ENCODE peak calls at places on chromosomes 4 and X, in nine cellular contexts. E is glutamatergic neuron; O is CD8-positive, alpha-beta T cell; R is AG10803; B is left ventricle myocardium inferior; F is cardiac muscle cell; J is transverse colon; Q is RWPE1; G is right lobe of liver. C is an unnamed sample.

GRCh38 chr4:188719794-188720193 is 580.6 kb downstream of the TRIML1 start:
- DNase-seq in E (no peak), O (no peak), R (no peak), B (no peak), F (no peak), J (no peak), Q (no peak), G (no peak), C (no peak)

GRCh38 chr4:8760561-8760960 is 111.1 kb downstream of the HMX1 start:
- DNase-seq in E (peak; percentile 12), O (no peak), R (no peak), B (no peak), F (no peak), J (no peak), Q (no peak), G (peak; percentile 49), C (no peak)

GRCh38 chr4:65023877-65024670 is 614.8 kb upstream of the TECRL start:
- DNase-seq in E (no peak), O (no peak), R (no peak), B (no peak), F (no peak), J (no peak), Q (no peak), G (no peak), C (no peak)

GRCh38 chr4:11739992-11740391 is 311.3 kb upstream of the HS3ST1 start:
- DNase-seq in E (no peak), O (no peak), R (no peak), B (no peak), F (no peak), J (no peak), Q (no peak), G (no peak), C (no peak)

GRCh38 chr4:168039593-168039992 is 52.7 kb upstream of the ANXA10 start:
- DNase-seq in E (no peak), O (no peak), R (no peak), B (no peak), F (no peak), J (no peak), Q (no peak), G (no peak), C (no peak)

GRCh38 chr4:3519468-3520264 is 12.6 kb downstream of the LRPAP1 start:
- DNase-seq in E (no peak), O (no peak), R (no peak), B (no peak), F (no peak), J (peak; percentile 3), Q (no peak), G (no peak), C (no peak)

GRCh38 chrX:66677430-66677829 is 38.6 kb upstream of the EDA2R start:
- DNase-seq in E (no peak), O (no peak), R (no peak), B (no peak), F (no peak), J (no peak), Q (no peak), G (no peak), C (no peak)

GRCh38 chr4:78766026-78766425 is 10.1 kb upstream of the BMP2K start:
- DNase-seq in E (no peak), O (no peak), R (peak; percentile 90), B (no peak), F (no peak), J (no peak), Q (no peak), G (no peak), C (no peak)

GRCh38 chr4:7516773-7517144 is 82.0 kb upstream of the PSAPL1 start:
- DNase-seq in E (no peak), O (no peak), R (no peak), B (peak; percentile 37), F (peak; percentile 89), J (no peak), Q (no peak), G (no peak), C (no peak)

GRCh38 chr4:62324215-62324614 is 1124.1 kb downstream of the ADGRL3 start:
- DNase-seq in E (no peak), O (no peak), R (no peak), B (peak; percentile 29), F (no peak), J (no peak), Q (no peak), G (no peak), C (no peak)

GRCh38 chr4:159010563-159011260 is 92.2 kb upstream of the RAPGEF2 start:
- DNase-seq in E (no peak), O (no peak), R (peak; percentile 96), B (peak; percentile 66), F (no peak), J (peak; percentile 67), Q (peak; percentile 34), G (peak; percentile 83), C (no peak)

GRCh38 chr4:71604785-71605184 is 179.1 kb downstream of the GC start:
- DNase-seq in E (no peak), O (no peak), R (no peak), B (no peak), F (no peak), J (no peak), Q (no peak), G (no peak), C (no peak)

GRCh38 chrX:82748901-82749505 is 759.1 kb upstream of the POU3F4 start:
- DNase-seq in E (no peak), O (no peak), R (no peak), B (no peak), F (no peak), J (no peak), Q (peak; percentile 1), G (no peak), C (no peak)

GRCh38 chr4:166842795-166843261 is 391.5 kb downstream of the SPOCK3 start:
- DNase-seq in E (no peak), O (no peak), R (no peak), B (no peak), F (no peak), J (no peak), Q (no peak), G (no peak), C (no peak)

GRCh38 chr4:158664806-158665205 is 6.9 kb downstream of the C4orf46 start:
- DNase-seq in E (no peak), O (no peak), R (no peak), B (no peak), F (no peak), J (no peak), Q (no peak), G (no peak), C (no peak)

GRCh38 chr4:107857741-107858140 is 33.0 kb downstream of the SGMS2 start:
- DNase-seq in E (no peak), O (no peak), R (no peak), B (no peak), F (no peak), J (no peak), Q (no peak), G (no peak), C (no peak)

GRCh38 chrX:112368371-112368770 is 285.8 kb upstream of the TRPC5 start:
- DNase-seq in E (no peak), O (no peak), R (no peak), B (no peak), F (no peak), J (no peak), Q (no peak), G (no peak), C (peak; percentile 14)
- TF ChIP-seq CTCF in E (peak; percentile 15), O (no peak), R (peak; percentile 31), B (no peak), F (no peak), J (no peak), Q (no peak), G (peak; percentile 27), C (peak; percentile 49)

GRCh38 chr4:88285235-88285505 is 809 bp upstream of the PPM1K start:
- DNase-seq in E (no peak), O (no peak), R (no peak), B (no peak), F (no peak), J (no peak), Q (peak; percentile 5), G (no peak), C (no peak)

GRCh38 chr4:88284378-88285234 is at the start of gene PPM1K:
- DNase-seq in E (peak; percentile 99), O (peak; percentile 99), R (peak; percentile 99), B (peak; percentile 100), F (peak; percentile 100), J (peak; percentile 99), Q (peak; percentile 96), G (peak; percentile 100), C (peak; percentile 99)

GRCh38 chr4:88286897-88287296 is 2.5 kb upstream of the PPM1K start:
- DNase-seq in E (no peak), O (no peak), R (peak; percentile 31), B (no peak), F (peak; percentile 6), J (no peak), Q (no peak), G (no peak), C (no peak)

GRCh38 chr4:88280228-88280795 is 4.0 kb downstream of the PPM1K start:
- DNase-seq in E (no peak), O (no peak), R (no peak), B (no peak), F (no peak), J (no peak), Q (no peak), G (no peak), C (no peak)

GRCh38 chr4:88283661-88284377 is 542 bp downstream of the PPM1K start:
- DNase-seq in E (peak; percentile 80), O (peak; percentile 62), R (peak; percentile 54), B (peak; percentile 53), F (peak; percentile 86), J (peak; percentile 61), Q (peak; percentile 43), G (peak; percentile 74), C (peak; percentile 79)
- TF ChIP-seq CTCF in E (no peak), O (no peak), R (no peak), B (peak; percentile 20), F (no peak), J (no peak), Q (no peak), G (no peak), C (no peak)

DNA sequence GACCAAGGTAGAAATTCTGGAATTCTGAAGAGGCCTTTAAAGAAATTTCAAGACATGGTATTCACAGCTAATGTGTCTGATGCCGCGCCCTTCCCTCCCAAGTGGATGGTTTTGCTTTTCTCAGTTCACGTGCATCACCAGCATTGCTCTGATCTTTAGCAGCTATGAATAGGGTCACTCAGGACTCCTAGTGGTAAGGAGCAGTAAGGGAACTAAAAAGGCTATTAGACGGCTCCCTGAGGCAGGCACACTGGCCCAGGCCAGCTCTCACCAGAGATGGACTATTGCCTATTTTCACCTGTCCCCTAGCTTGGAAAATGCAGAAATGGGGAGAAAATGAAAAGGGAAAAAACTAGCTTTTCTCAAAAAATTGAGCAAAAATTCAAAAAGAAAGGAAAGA is 447.5 kb upstream of the RASGEF1B start:
- DNase-seq in E (no peak), O (no peak), R (no peak), B (no peak), F (peak; percentile 38), J (no peak), Q (peak; percentile 9), G (no peak), C (no peak)
- TF ChIP-seq CTCF in E (peak; percentile 61), O (no peak), R (peak; percentile 21), B (peak; percentile 30), F (peak; percentile 58), J (peak; percentile 22), Q (no peak), G (peak; percentile 33), C (peak; percentile 47)

DNA sequence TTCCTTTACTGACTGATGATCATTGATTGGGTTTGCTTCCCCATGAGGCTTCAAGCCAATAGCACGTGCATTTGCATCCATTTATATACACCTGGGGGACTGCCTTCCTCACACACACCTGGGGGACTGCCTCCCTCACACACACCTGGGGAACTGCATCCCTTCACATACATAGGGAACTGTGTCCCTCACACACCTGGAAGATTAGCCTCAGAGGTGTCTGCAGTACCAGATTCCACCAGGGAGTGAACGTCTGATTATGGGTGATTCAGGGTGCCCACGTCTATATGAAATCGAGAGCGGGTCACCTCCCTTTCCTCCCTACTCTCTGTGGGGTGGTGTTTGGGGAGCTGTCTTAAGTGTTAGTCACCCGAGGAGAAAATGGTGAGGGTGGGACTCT is 16.9 kb downstream of the CD99 start:
- DNase-seq in E (no peak), O (no peak), R (no peak), B (no peak), F (no peak), J (no peak), Q (no peak), G (no peak), C (no peak)
- TF ChIP-seq CTCF in E (no peak), O (no peak), R (no peak), B (no peak), F (no peak), J (no peak), Q (no peak), G (no peak), C (no peak)

C was measured in nephron progenitor cell.